ENCODE peak calls at places on chromosome 18, in four cellular contexts. J, E, R and B are unnamed samples.

GRCh38 chr18:56921888-56922480 is 224.9 kb upstream of the BOD1L2 start:
- DNase-seq in J (no peak), E (no peak), R (no peak), B (no peak)

GRCh38 chr18:73717570-73717969 is 430.1 kb downstream of the FBXO15 start:
- DNase-seq in J (no peak), E (no peak), R (no peak), B (no peak)

GRCh38 chr18:52670903-52671302 is 330.9 kb downstream of the DCC start:
- DNase-seq in J (no peak), E (no peak), R (peak; percentile 4), B (peak; percentile 23)

GRCh38 chr18:12038661-12039417 is 54.8 kb upstream of the ANKRD62 start:
- DNase-seq in J (no peak), E (peak; percentile 80), R (peak; percentile 68), B (peak; percentile 64)

GRCh38 chr18:46867471-46868170 is 49.7 kb downstream of the PIAS2 start:
- DNase-seq in J (no peak), E (no peak), R (no peak), B (no peak)

GRCh38 chr18:58993260-58993659 is 128.6 kb downstream of the ZNF532 start:
- DNase-seq in J (no peak), E (no peak), R (no peak), B (peak; percentile 83)

GRCh38 chr18:46296656-46297055 is 192.5 kb downstream of the HAUS1 start:
- DNase-seq in J (no peak), E (no peak), R (no peak), B (no peak)

GRCh38 chr18:64983497-64984238 is 767.1 kb upstream of the CDH7 start:
- DNase-seq in J (no peak), E (no peak), R (no peak), B (no peak)

GRCh38 chr18:8890957-8891464 is 185.7 kb downstream of the MTCL1 start:
- DNase-seq in J (no peak), E (peak; percentile 92), R (peak; percentile 39), B (peak; percentile 68)

GRCh38 chr18:66872277-66872676 is 268.4 kb upstream of the CDH19 start:
- DNase-seq in J (no peak), E (no peak), R (no peak), B (no peak)

GRCh38 chr18:686339-687111 is 25.9 kb downstream of the ENOSF1 start:
- DNase-seq in J (no peak), E (no peak), R (no peak), B (no peak)

GRCh38 chr18:22668496-22668895 is 250.8 kb upstream of the CTAGE1 start:
- DNase-seq in J (no peak), E (peak; percentile 41), R (no peak), B (no peak)

GRCh38 chr18:3703732-3704176 is 253.8 kb downstream of the TGIF1 start:
- DNase-seq in J (no peak), E (peak; percentile 85), R (peak; percentile 41), B (peak; percentile 51)

GRCh38 chr18:42574871-42575270 is 540.6 kb downstream of the RIT2 start:
- DNase-seq in J (no peak), E (no peak), R (no peak), B (no peak)

DNA sequence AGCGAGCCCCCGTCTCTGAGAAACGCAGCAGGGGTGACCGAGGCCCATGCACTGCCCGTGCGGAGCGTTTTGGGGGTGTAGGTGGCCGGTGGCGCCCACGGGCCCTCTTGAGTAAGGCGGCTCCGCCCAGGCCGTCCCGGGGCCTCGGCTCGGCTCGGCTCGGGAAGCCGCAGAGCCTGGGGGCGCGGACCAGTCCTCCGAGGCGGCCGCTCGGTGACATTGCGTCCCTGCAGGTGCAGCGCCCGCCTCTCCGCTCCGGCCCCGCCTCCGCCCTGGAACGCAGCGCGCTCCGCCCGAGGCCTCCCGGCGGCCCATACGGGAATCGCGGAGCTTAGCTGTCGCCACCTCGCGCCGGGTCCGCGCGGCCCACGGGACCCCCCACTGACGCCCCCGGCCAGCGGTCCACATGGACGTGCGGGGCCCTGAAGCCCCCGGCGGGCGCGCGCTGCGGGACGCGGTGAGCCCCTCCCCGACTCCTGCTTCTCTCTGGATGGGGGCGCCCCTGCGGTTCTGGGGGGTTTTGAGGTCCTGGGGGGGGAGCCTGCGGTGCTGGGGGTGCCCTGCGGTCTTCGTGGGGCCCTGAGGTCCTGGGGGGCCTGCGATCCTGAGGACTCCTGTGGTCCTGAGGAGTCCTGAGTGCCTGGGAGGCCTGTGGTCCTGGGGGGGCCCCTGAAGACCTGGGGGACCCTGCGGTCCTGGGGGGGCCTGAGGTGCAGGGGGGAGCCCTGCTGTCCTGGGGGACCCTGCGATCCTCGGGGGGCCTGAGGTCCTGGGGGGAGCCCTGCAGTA is at the start of gene HSBP1L1:
- DNase-seq in J (no peak), E (no peak), R (peak; percentile 65), B (peak; percentile 58)
- TF ChIP-seq CHD4 in J (no peak), E (no peak), R (no peak), B (no peak)

DNA sequence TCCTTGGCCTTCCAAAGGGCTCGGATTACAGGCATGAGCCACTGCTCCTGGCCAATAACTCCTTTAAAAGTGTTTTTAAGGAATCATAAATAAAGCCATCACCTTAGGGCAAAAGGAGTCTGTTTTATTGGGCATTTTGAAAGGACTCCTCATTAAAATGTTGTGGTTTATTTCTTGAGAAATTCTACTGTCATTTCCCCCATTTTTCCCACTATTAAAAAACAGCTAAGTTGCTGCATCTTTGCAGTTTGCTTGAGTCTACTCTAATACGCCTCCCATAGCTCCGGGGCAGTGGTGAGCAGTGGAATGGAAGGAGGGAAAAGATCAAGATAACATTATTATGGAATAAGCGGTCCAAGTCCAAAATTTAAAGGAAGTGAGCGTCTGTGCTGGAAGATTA is 293.2 kb downstream of the PIEZO2 start:
- DNase-seq in J (no peak), E (no peak), R (no peak), B (no peak)
- TF ChIP-seq CHD4 in J (no peak), E (no peak), R (no peak), B (no peak)

GRCh38 chr18:63162271-63163014 is 157.1 kb downstream of the BCL2 start:
- DNase-seq in J (peak; percentile 80), E (no peak), R (no peak), B (no peak)
- TF ChIP-seq CHD4 in J (no peak), E (no peak), R (no peak), B (no peak)

GRCh38 chr18:79502785-79503184 is 107.1 kb downstream of the NFATC1 start:
- DNase-seq in J (no peak), E (peak; percentile 72), R (no peak), B (no peak)
- TF ChIP-seq CHD4 in J (no peak), E (no peak), R (no peak), B (no peak)